ENCODE peak calls at places on chromosomes 7 and 10, in six cellular contexts. N is astrocyte, J is IMR-90, S is fibroblast of lung, K is PC-3, C is kidney. Z is an unnamed sample. For H3K4me1, the result is how much of the 10 kb centered on the place peaks cover.

GRCh38 chr10:87927091-87927490 is 63.7 kb downstream of the PTEN start:
- DNase-seq in J (no peak), C (no peak), S (peak), K (no peak), N (peak), Z (peak)

GRCh38 chr7:90006988-90007387 is 147.3 kb upstream of the STEAP1 start:
- DNase-seq in S (no peak), J (no peak), N (no peak), K (no peak), C (no peak), Z (no peak)

GRCh38 chr7:100465702-100466311 is 1.7 kb upstream of the SPACDR start:
- DNase-seq in C (peak), K (peak), J (peak), N (peak), S (peak), Z (peak)

GRCh38 chr10:125605167-125605566 is 77.8 kb downstream of the TEX36 start:
- DNase-seq in J (peak), K (no peak), C (no peak), S (peak), N (peak), Z (peak)

GRCh38 chr7:25835191-25835590 is 316.8 kb upstream of the NFE2L3 start:
- DNase-seq in J (peak), S (peak), C (no peak), K (no peak), N (peak), Z (peak)

GRCh38 chr10:112955736-112956421 is 5.8 kb downstream of the TCF7L2 start:
- DNase-seq in C (no peak), N (peak), J (peak), K (peak), S (peak), Z (peak)

GRCh38 chr10:96352587-96352986 is 6.2 kb downstream of the OPALIN start:
- DNase-seq in K (no peak), C (no peak), J (no peak), S (no peak), N (no peak), Z (no peak)

GRCh38 chr7:148481965-148482626 is 108.5 kb upstream of the C7orf33 start:
- DNase-seq in S (no peak), C (no peak), K (no peak), N (no peak), J (no peak), Z (no peak)

GRCh38 chr10:17787087-17787942 is 21.8 kb upstream of the MRC1 start:
- DNase-seq in N (peak), K (peak), C (no peak), S (peak), J (peak), Z (peak)

GRCh38 chr10:84334806-84335205 is 6.4 kb downstream of the CCSER2 start:
- DNase-seq in K (no peak), J (no peak), N (no peak), C (no peak), S (no peak), Z (no peak)

GRCh38 chr10:104123397-104123796 is 1.4 kb downstream of the SFR1 start:
- DNase-seq in J (peak), S (no peak), C (no peak), N (no peak), K (peak), Z (peak)

GRCh38 chr10:97278491-97278989 is 13.9 kb downstream of the ARHGAP19 start:
- DNase-seq in K (peak), S (peak), C (no peak), J (peak), N (peak), Z (peak)

GRCh38 chr7:150801242-150801945 is 825 bp downstream of the TMEM176A start:
- DNase-seq in S (no peak), J (no peak), N (no peak), C (peak), K (no peak), Z (no peak)

GRCh38 chr7:150799741-150800575 is at the start of gene TMEM176B:
- DNase-seq in S (no peak), J (no peak), N (no peak), C (peak), K (no peak), Z (no peak)

GRCh38 chr7:150801946-150802771 is 1.6 kb downstream of the TMEM176A start:
- DNase-seq in C (no peak), K (no peak), S (no peak), N (no peak), J (no peak), Z (no peak)

GRCh38 chr7:150799156-150799555 is 1.0 kb downstream of the TMEM176B start:
- DNase-seq in K (no peak), C (no peak), J (no peak), N (no peak), S (no peak), Z (no peak)

GRCh38 chr7:150800576-150801241 is at the start of gene TMEM176A:
- DNase-seq in C (peak), S (no peak), J (no peak), N (no peak), K (no peak), Z (no peak)
- H3K9ac ChIP-seq in C (peak), S (no peak), J (no peak), N (no peak), K (no peak), Z (no peak)

DNA sequence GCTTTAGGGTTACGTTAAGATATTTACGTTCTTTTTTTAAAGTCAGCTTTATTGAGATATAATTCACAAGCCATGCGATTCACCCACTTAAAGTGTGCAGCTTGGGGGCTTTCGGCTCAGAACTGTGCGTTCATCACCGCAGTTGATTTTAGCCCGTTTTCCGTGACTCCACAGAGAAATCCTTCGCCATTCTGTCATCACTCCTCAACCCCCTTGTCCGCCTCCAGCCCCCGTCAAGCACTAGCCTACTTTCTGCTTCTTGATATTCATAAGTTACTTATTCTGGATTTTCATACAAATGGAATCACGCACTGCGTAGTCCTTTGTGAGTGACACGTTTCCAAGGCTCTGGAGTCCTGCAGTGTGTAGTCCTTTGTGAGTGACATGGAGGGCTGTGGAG is 20.4 kb downstream of the FAM20C start:
- DNase-seq in S (no peak), N (no peak), C (no peak), K (no peak), J (no peak), Z (no peak)
- H3K4me1 ChIP-seq in S (under half), N (under half), C (under half), K (under half), J (under half), Z (under half)

GRCh38 chr10:29616542-29616941 is 18.2 kb downstream of the SVIL start:
- DNase-seq in N (no peak), S (no peak), C (no peak), J (no peak), K (no peak), Z (no peak)

GRCh38 chr10:29617880-29618340 is 16.9 kb downstream of the SVIL start:
- DNase-seq in C (no peak), J (no peak), S (no peak), N (no peak), K (no peak), Z (no peak)

GRCh38 chr10:29620112-29620690 is 14.6 kb downstream of the SVIL start:
- DNase-seq in C (no peak), N (no peak), J (no peak), K (no peak), S (no peak), Z (no peak)

GRCh38 chr10:29619273-29619672 is 15.5 kb downstream of the SVIL start:
- DNase-seq in C (no peak), N (peak), J (peak), S (peak), K (peak), Z (peak)

GRCh38 chr10:29618341-29619171 is 16.2 kb downstream of the SVIL start:
- DNase-seq in K (no peak), J (peak), S (peak), N (no peak), C (no peak), Z (peak)
- H3K9ac ChIP-seq in K (peak), J (no peak), S (no peak), N (no peak), C (no peak), Z (peak)

GRCh38 chr7:143258830-143259229 is 4.4 kb upstream of the GSTK1 start:
- DNase-seq in C (no peak), S (no peak), N (no peak), K (no peak), J (peak), Z (peak)
- H3K4me1 ChIP-seq in C (under half), S (under half), N (under half), K (under half), J (under half), Z (under half)